ENCODE peak calls at places on chromosomes 11 and 22, in seven cellular contexts. One of them, this sample, is unnamed.

GRCh38 chr22:46012881-46013281 is 35.9 kb upstream of the WNT7B start:
- DNase-seq in brain pericyte: no peak
- DNase-seq in T1000: no peak
- DNase-seq in H1: no peak
- DNase-seq in posterior cingulate gyrus: no peak
- DNase-seq in NCI-H774: no peak
- DNase-seq in fibroblast of the aortic adventitia: no peak
- DNase-seq in this sample: no peak

GRCh38 chr11:62545437-62546243 is 966 bp downstream of the AHNAK start:
- DNase-seq in H1: peak
- DNase-seq in NCI-H774: no peak
- DNase-seq in fibroblast of the aortic adventitia: peak
- DNase-seq in posterior cingulate gyrus: no peak
- DNase-seq in T1000: peak
- DNase-seq in brain pericyte: peak
- DNase-seq in this sample: peak

GRCh38 chr22:19088866-19089595 is 33.2 kb downstream of the DGCR2 start:
- DNase-seq in fibroblast of the aortic adventitia: no peak
- DNase-seq in H1: no peak
- DNase-seq in NCI-H774: no peak
- DNase-seq in T1000: no peak
- DNase-seq in posterior cingulate gyrus: no peak
- DNase-seq in brain pericyte: no peak
- DNase-seq in this sample: no peak

GRCh38 chr11:121129362-121130340 is 28.6 kb downstream of the TECTA start:
- DNase-seq in H1: no peak
- DNase-seq in NCI-H774: no peak
- DNase-seq in posterior cingulate gyrus: no peak
- DNase-seq in brain pericyte: no peak
- DNase-seq in T1000: no peak
- DNase-seq in fibroblast of the aortic adventitia: no peak
- DNase-seq in this sample: no peak

GRCh38 chr11:76334826-76335389 is 46.0 kb downstream of the THAP12 start:
- DNase-seq in T1000: no peak
- DNase-seq in H1: no peak
- DNase-seq in fibroblast of the aortic adventitia: no peak
- DNase-seq in posterior cingulate gyrus: no peak
- DNase-seq in NCI-H774: no peak
- DNase-seq in brain pericyte: no peak
- DNase-seq in this sample: no peak

GRCh38 chr11:105109855-105110750 is 29.5 kb downstream of the CARD18 start:
- DNase-seq in T1000: no peak
- DNase-seq in posterior cingulate gyrus: no peak
- DNase-seq in NCI-H774: no peak
- DNase-seq in fibroblast of the aortic adventitia: peak
- DNase-seq in H1: no peak
- DNase-seq in brain pericyte: no peak
- DNase-seq in this sample: peak

GRCh38 chr11:788953-789940 is 643 bp downstream of the CEND1 start:
- DNase-seq in brain pericyte: no peak
- DNase-seq in NCI-H774: no peak
- DNase-seq in H1: no peak
- DNase-seq in T1000: no peak
- DNase-seq in posterior cingulate gyrus: no peak
- DNase-seq in fibroblast of the aortic adventitia: no peak
- DNase-seq in this sample: no peak

GRCh38 chr11:64396079-64396591 is 37.2 kb downstream of the RPS6KA4 start:
- DNase-seq in H1: no peak
- DNase-seq in brain pericyte: no peak
- DNase-seq in T1000: no peak
- DNase-seq in posterior cingulate gyrus: no peak
- DNase-seq in fibroblast of the aortic adventitia: no peak
- DNase-seq in NCI-H774: no peak
- DNase-seq in this sample: peak

GRCh38 chr22:19016081-19016480 is 80.0 kb upstream of the PRODH start:
- DNase-seq in fibroblast of the aortic adventitia: no peak
- DNase-seq in NCI-H774: no peak
- DNase-seq in posterior cingulate gyrus: no peak
- DNase-seq in T1000: no peak
- DNase-seq in H1: no peak
- DNase-seq in brain pericyte: no peak
- DNase-seq in this sample: no peak

GRCh38 chr22:49487950-49488349 is 339.7 kb downstream of the BRD1 start:
- DNase-seq in posterior cingulate gyrus: no peak
- DNase-seq in fibroblast of the aortic adventitia: no peak
- DNase-seq in brain pericyte: no peak
- DNase-seq in H1: peak
- DNase-seq in T1000: no peak
- DNase-seq in NCI-H774: no peak
- DNase-seq in this sample: no peak

GRCh38 chr11:34773211-34773610 is 143.0 kb downstream of the APIP start:
- DNase-seq in brain pericyte: no peak
- DNase-seq in H1: no peak
- DNase-seq in fibroblast of the aortic adventitia: no peak
- DNase-seq in T1000: no peak
- DNase-seq in NCI-H774: no peak
- DNase-seq in posterior cingulate gyrus: no peak
- DNase-seq in this sample: no peak

GRCh38 chr11:61627831-61628753 is 47.2 kb upstream of the SYT7 start:
- DNase-seq in brain pericyte: no peak
- DNase-seq in posterior cingulate gyrus: peak
- DNase-seq in fibroblast of the aortic adventitia: peak
- DNase-seq in T1000: no peak
- DNase-seq in NCI-H774: peak
- DNase-seq in H1: no peak
- DNase-seq in this sample: peak

GRCh38 chr22:47204002-47204979 is 441.8 kb downstream of the TBC1D22A start:
- DNase-seq in NCI-H774: no peak
- DNase-seq in brain pericyte: no peak
- DNase-seq in posterior cingulate gyrus: no peak
- DNase-seq in H1: no peak
- DNase-seq in fibroblast of the aortic adventitia: no peak
- DNase-seq in T1000: no peak
- DNase-seq in this sample: no peak

GRCh38 chr22:48097723-48098122 is 1335.3 kb downstream of the TBC1D22A start:
- DNase-seq in posterior cingulate gyrus: no peak
- DNase-seq in T1000: no peak
- DNase-seq in NCI-H774: no peak
- DNase-seq in H1: no peak
- DNase-seq in brain pericyte: no peak
- DNase-seq in fibroblast of the aortic adventitia: no peak
- DNase-seq in this sample: no peak

This sample was measured in adipocyte.